ENCODE peak calls at places on chromosome 12, in ten cellular contexts. J, M, D, H, V, T, O, C, B and F are unnamed samples.
A peak's percentile ranks its signal among the peaks of the same experiment; 100 is the strongest.

GRCh38 chr12:68080577-68080976 is 79.0 kb downstream of the IFNG start:
- DNase-seq in C (no peak), O (peak; percentile 66), M (no peak), T (peak; percentile 67), H (no peak), B (no peak), D (no peak), V (no peak), J (no peak), F (no peak)

GRCh38 chr12:124403273-124403672 is 108.4 kb downstream of the RFLNA start:
- DNase-seq in C (no peak), O (no peak), V (no peak), M (no peak), D (peak; percentile 53), B (peak; percentile 69), J (no peak), H (no peak), T (no peak), F (no peak)

GRCh38 chr12:27456618-27457017 is 10.1 kb downstream of the SMCO2 start:
- DNase-seq in M (no peak), V (no peak), B (no peak), O (no peak), J (no peak), C (no peak), D (no peak), H (no peak), T (peak; percentile 9), F (no peak)

GRCh38 chr12:14327717-14328116 is 37.8 kb upstream of the ATF7IP start:
- DNase-seq in M (peak; percentile 80), J (no peak), C (no peak), H (no peak), V (no peak), B (no peak), D (no peak), O (no peak), T (no peak), F (no peak)

GRCh38 chr12:83958997-83959396 is 953.6 kb downstream of the SLC6A15 start:
- DNase-seq in D (no peak), H (no peak), J (no peak), T (no peak), V (no peak), C (peak; percentile 75), O (no peak), M (no peak), B (no peak), F (no peak)

GRCh38 chr12:105317942-105318614 is 12.4 kb upstream of the C12orf75 start:
- DNase-seq in V (no peak), O (no peak), J (no peak), H (no peak), D (no peak), T (no peak), C (no peak), B (no peak), M (peak; percentile 84), F (no peak)

GRCh38 chr12:116916714-116917114 is 6.0 kb downstream of the FBXW8 start:
- DNase-seq in T (peak; percentile 26), C (peak; percentile 90), B (peak; percentile 36), V (no peak), O (no peak), J (peak; percentile 9), M (peak; percentile 91), H (peak; percentile 76), D (no peak), F (no peak)

GRCh38 chr12:100295764-100296555 is 29.0 kb downstream of the SCYL2 start:
- DNase-seq in V (no peak), M (peak; percentile 59), H (no peak), B (no peak), T (no peak), D (no peak), J (no peak), C (no peak), O (no peak), F (no peak)

GRCh38 chr12:93698307-93699092 is 21.3 kb downstream of the CRADD start:
- DNase-seq in M (peak; percentile 42), H (no peak), T (peak; percentile 30), B (no peak), J (no peak), D (no peak), V (no peak), O (no peak), C (peak; percentile 42), F (no peak)

GRCh38 chr12:2624543-2625266 is 170.1 kb upstream of the FKBP4 start:
- DNase-seq in M (no peak), C (peak; percentile 65), H (no peak), B (no peak), V (no peak), O (peak; percentile 84), T (peak; percentile 93), D (no peak), J (no peak), F (no peak)

GRCh38 chr12:93990832-93991748 is 157.3 kb upstream of the PLXNC1 start:
- DNase-seq in T (peak; percentile 85), D (no peak), H (no peak), J (no peak), C (no peak), O (peak; percentile 80), B (peak; percentile 70), V (no peak), M (peak; percentile 64), F (no peak)

GRCh38 chr12:106066051-106066705 is 72.6 kb downstream of the NUAK1 start:
- DNase-seq in T (no peak), O (no peak), C (no peak), M (peak; percentile 46), V (no peak), H (no peak), J (no peak), D (no peak), B (no peak), F (no peak)

GRCh38 chr12:114691810-114692557 is 8.0 kb upstream of the TBX3 start:
- DNase-seq in H (no peak), M (no peak), D (no peak), B (no peak), V (no peak), T (peak; percentile 51), C (peak; percentile 53), O (peak; percentile 52), J (no peak), F (no peak)

GRCh38 chr12:207804-208203 is 6.2 kb downstream of the SLC6A12 start:
- DNase-seq in H (no peak), D (no peak), M (no peak), O (no peak), C (no peak), V (no peak), B (no peak), T (no peak), J (no peak), F (no peak)

GRCh38 chr12:51262758-51263177 is 7.4 kb downstream of the SMAGP start:
- DNase-seq in D (no peak), C (peak; percentile 56), H (peak; percentile 70), T (peak; percentile 84), J (peak; percentile 79), B (no peak), M (peak; percentile 54), V (no peak), O (peak; percentile 51), F (peak; percentile 76)

GRCh38 chr12:119988788-119989618 is at the start of gene BICDL1:
- DNase-seq in H (peak; percentile 96), V (peak; percentile 38), C (peak; percentile 96), J (peak; percentile 94), M (peak; percentile 40), T (peak; percentile 99), B (peak; percentile 43), D (no peak), O (peak; percentile 99), F (peak; percentile 95)
- TF ChIP-seq CTCF in H (no peak), V (peak; percentile 43), C (no peak), J (no peak), M (no peak), T (no peak), B (no peak), D (no peak), O (no peak), F (no peak)

DNA sequence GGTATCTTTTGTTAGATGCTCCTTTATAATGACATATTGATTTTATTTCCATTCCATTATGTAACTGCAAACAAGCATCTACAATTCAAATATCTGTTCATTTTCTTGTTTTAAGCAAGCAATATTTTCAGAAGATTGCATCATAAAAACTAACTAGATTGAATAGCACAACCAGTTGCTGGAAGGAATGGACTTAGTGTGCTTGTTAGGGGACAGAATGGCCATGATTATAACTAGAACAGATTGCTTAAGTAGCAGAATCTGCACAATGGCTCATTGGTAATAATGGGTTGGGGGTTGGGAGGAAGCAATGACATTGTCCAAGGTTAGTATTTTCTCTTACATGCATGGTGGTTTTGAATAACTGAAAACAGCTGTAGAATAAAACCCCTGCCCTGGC is 939.5 kb downstream of the SLC16A7 start:
- DNase-seq in B (no peak), C (no peak), D (no peak), V (no peak), J (no peak), O (no peak), T (no peak), H (no peak), M (no peak), F (no peak)
- H3K4me1 ChIP-seq in B (no peaks in the 10 kb centered on the region), C (no peaks in the 10 kb centered on the region), D (no peaks in the 10 kb centered on the region), V (no peaks in the 10 kb centered on the region), J (no peaks in the 10 kb centered on the region), O (no peaks in the 10 kb centered on the region), T (no peaks in the 10 kb centered on the region), H (no peaks in the 10 kb centered on the region), M (no peaks in the 10 kb centered on the region), F (no peaks in the 10 kb centered on the region)

GRCh38 chr12:48793696-48794095 is 4.8 kb upstream of the ADCY6 start:
- DNase-seq in T (no peak), V (no peak), D (no peak), J (no peak), O (no peak), H (no peak), B (no peak), M (no peak), C (no peak), F (no peak)
- TF ChIP-seq CTCF in T (no peak), V (no peak), D (no peak), J (no peak), O (no peak), H (no peak), B (no peak), M (no peak), C (no peak), F (no peak)

GRCh38 chr12:122399592-122400373 is 22.7 kb downstream of the CLIP1 start:
- DNase-seq in D (peak; percentile 57), T (peak; percentile 89), O (peak; percentile 81), H (peak; percentile 75), C (peak; percentile 96), B (peak; percentile 75), J (peak; percentile 55), V (peak; percentile 80), M (peak; percentile 92), F (peak; percentile 82)
- H3K4me1 ChIP-seq in D (peaks cover 38% of the 10 kb centered on the region), T (peaks cover 8% of the 10 kb centered on the region), O (peaks cover 10% of the 10 kb centered on the region), H (peaks cover 24% of the 10 kb centered on the region), C (peaks cover 26% of the 10 kb centered on the region), B (peaks cover 13% of the 10 kb centered on the region), J (peaks cover 22% of the 10 kb centered on the region), V (peaks cover 66% of the 10 kb centered on the region), M (peaks cover 10% of the 10 kb centered on the region), F (peaks cover 5% of the 10 kb centered on the region)